ENCODE peak calls at places on chromosome 21, in nine cellular contexts. C is GM20000, A is GM12865, B is AG04450, O is GM23338, W is right atrium auricular region, V is mucosa of descending colon, Y is pancreas, H is lower leg skin. J is an unnamed sample.

GRCh38 chr21:25563399-25564116 is 43.7 kb downstream of the MRPL39 start:
- DNase-seq in C (peak), A (peak), B (no peak), O (no peak), W (no peak), V (no peak), Y (no peak), H (no peak), J (no peak)

GRCh38 chr21:26050857-26051256 is 119.7 kb downstream of the APP start:
- DNase-seq in C (no peak), A (no peak), B (no peak), O (peak), W (no peak), V (no peak), Y (no peak), H (no peak), J (no peak)

GRCh38 chr21:32578107-32578691 is 7.1 kb downstream of the TCP10L start:
- DNase-seq in C (no peak), A (no peak), B (no peak), O (peak), W (no peak), V (peak), Y (no peak), H (peak), J (no peak)

GRCh38 chr21:26918318-26919065 is 48.4 kb downstream of the ADAMTS5 start:
- DNase-seq in C (no peak), A (no peak), B (peak), O (no peak), W (no peak), V (no peak), Y (no peak), H (no peak), J (no peak)

GRCh38 chr21:15744926-15745325 is 15.1 kb downstream of the USP25 start:
- DNase-seq in C (no peak), A (no peak), B (no peak), O (peak), W (no peak), V (no peak), Y (no peak), H (no peak), J (no peak)

GRCh38 chr21:32237021-32237420 is 41.8 kb downstream of the MIS18A start:
- DNase-seq in C (no peak), A (no peak), B (no peak), O (no peak), W (no peak), V (no peak), Y (no peak), H (no peak), J (no peak)

GRCh38 chr21:32887026-32887425 is 115.5 kb upstream of the PAXBP1 start:
- DNase-seq in C (no peak), A (no peak), B (no peak), O (no peak), W (no peak), V (no peak), Y (no peak), H (no peak), J (no peak)

GRCh38 chr21:32137266-32137665 is 141.6 kb downstream of the MIS18A start:
- DNase-seq in C (no peak), A (peak), B (no peak), O (no peak), W (no peak), V (no peak), Y (no peak), H (no peak), J (no peak)

GRCh38 chr21:14759285-14759684 is 213.2 kb upstream of the SAMSN1 start:
- DNase-seq in C (no peak), A (no peak), B (no peak), O (no peak), W (no peak), V (no peak), Y (no peak), H (no peak), J (no peak)

GRCh38 chr21:14603202-14603601 is 57.1 kb upstream of the SAMSN1 start:
- DNase-seq in C (no peak), A (no peak), B (no peak), O (no peak), W (no peak), V (no peak), Y (no peak), H (no peak), J (no peak)

GRCh38 chr21:35400233-35400939 is 351.3 kb upstream of the RUNX1 start:
- DNase-seq in C (peak), A (peak), B (peak), O (peak), W (no peak), V (peak), Y (peak), H (no peak), J (peak)
- TF ChIP-seq CTCF in C (peak), A (peak), B (peak), O (peak), W (peak), V (no peak), Y (no peak), H (no peak), J (no peak)

GRCh38 chr21:42009831-42010506 is at the start of gene ZBTB21:
- DNase-seq in C (peak), A (peak), B (peak), O (peak), W (peak), V (peak), Y (peak), H (peak), J (peak)

GRCh38 chr21:42009018-42009830 is 936 bp downstream of the ZBTB21 start:
- DNase-seq in C (peak), A (peak), B (no peak), O (peak), W (no peak), V (peak), Y (peak), H (peak), J (peak)

GRCh38 chr21:42012763-42013329 is 2.7 kb upstream of the ZBTB21 start:
- DNase-seq in C (no peak), A (no peak), B (no peak), O (no peak), W (no peak), V (peak), Y (no peak), H (no peak), J (no peak)

GRCh38 chr21:42012344-42012743 is 2.2 kb upstream of the ZBTB21 start:
- DNase-seq in C (no peak), A (no peak), B (no peak), O (no peak), W (no peak), V (no peak), Y (no peak), H (no peak), J (no peak)

GRCh38 chr21:42010507-42011493 is 640 bp upstream of the ZBTB21 start:
- DNase-seq in C (peak), A (peak), B (no peak), O (peak), W (no peak), V (peak), Y (peak), H (no peak), J (no peak)
- TF ChIP-seq CTCF in C (no peak), A (no peak), B (no peak), O (no peak), W (peak), V (no peak), Y (no peak), H (no peak), J (no peak)

DNA sequence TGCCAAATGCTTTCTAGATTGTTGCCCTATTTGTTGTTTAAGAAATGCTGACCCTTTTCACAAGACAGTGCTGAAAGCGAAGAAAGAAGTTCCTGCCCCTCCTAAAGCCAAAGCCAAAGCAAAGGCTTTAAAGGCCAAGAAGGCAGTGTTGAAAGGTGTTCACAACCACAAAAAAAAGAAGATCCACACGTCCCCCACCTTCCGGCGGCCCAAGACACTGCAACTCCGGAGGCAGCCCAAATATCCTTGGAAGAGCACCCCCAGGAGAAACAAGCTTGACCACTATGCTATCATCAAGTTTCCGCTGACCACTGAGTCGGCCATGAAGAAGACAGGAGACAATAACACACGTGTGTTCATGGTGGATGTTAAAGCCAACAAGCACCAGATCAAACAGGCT is 55.7 kb downstream of the PSMG1 start:
- DNase-seq in C (no peak), A (no peak), B (no peak), O (peak), W (peak), V (no peak), Y (no peak), H (no peak), J (no peak)
- TF ChIP-seq CTCF in C (no peak), A (no peak), B (no peak), O (no peak), W (no peak), V (no peak), Y (no peak), H (no peak), J (no peak)

DNA sequence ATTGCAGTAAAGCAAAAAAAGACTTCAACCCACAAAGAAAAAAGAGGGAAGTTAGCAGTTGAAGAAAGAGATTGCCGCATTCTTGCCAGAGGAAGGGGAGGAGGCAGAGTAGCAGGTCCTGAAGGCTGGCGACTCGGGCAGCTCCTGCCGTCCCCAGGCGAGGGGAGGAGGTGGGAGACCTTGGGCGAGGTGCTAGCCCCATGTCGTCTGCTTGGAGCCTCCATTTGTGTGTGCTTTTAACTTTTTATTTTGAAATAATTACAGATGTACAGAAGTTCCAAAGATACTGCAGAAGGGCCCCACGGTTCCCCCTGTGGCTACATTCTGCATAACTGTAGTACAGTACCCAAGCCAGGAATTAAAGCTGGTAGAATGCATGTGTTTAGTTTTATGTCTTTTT is 6.8 kb downstream of the TRPM2 start:
- DNase-seq in C (no peak), A (no peak), B (no peak), O (no peak), W (no peak), V (no peak), Y (no peak), H (no peak), J (no peak)
- TF ChIP-seq CTCF in C (no peak), A (no peak), B (no peak), O (no peak), W (no peak), V (no peak), Y (no peak), H (no peak), J (no peak)

DNA sequence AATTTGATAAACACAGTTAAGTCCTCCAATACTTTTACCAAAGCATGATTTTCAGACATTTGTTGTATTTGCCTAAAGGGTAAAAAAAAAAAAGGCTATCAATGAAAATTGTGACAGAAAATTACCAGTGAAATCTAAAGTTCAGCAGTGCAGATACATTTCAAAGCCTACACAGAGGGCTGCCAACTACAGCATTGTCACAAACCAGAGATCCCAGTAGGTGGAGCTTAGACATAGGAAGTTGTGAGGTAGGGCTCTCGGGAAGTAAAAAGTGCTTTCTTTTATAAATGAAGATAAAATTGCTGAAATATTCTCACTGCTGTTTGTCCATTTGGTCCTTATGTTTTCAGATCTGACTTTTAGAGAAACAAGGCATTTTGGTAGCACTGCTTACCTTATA is 123.0 kb downstream of the DYRK1A start:
- DNase-seq in C (no peak), A (no peak), B (no peak), O (peak), W (no peak), V (no peak), Y (no peak), H (no peak), J (no peak)
- TF ChIP-seq CTCF in C (no peak), A (no peak), B (no peak), O (peak), W (peak), V (no peak), Y (no peak), H (no peak), J (no peak)

GRCh38 chr21:37208056-37208705 is 59.0 kb downstream of the VPS26C start:
- DNase-seq in C (peak), A (peak), B (no peak), O (no peak), W (peak), V (peak), Y (peak), H (peak), J (peak)

GRCh38 chr21:37210017-37210593 is 57.0 kb downstream of the VPS26C start:
- DNase-seq in C (no peak), A (no peak), B (no peak), O (no peak), W (peak), V (no peak), Y (no peak), H (no peak), J (no peak)

GRCh38 chr21:37206531-37206930 is 60.6 kb downstream of the VPS26C start:
- DNase-seq in C (no peak), A (peak), B (no peak), O (no peak), W (no peak), V (no peak), Y (no peak), H (no peak), J (no peak)

GRCh38 chr21:37208741-37209225 is 58.4 kb downstream of the VPS26C start:
- DNase-seq in C (peak), A (peak), B (no peak), O (no peak), W (no peak), V (no peak), Y (no peak), H (no peak), J (peak)

GRCh38 chr21:37207441-37208009 is 59.6 kb downstream of the VPS26C start:
- DNase-seq in C (peak), A (peak), B (no peak), O (no peak), W (no peak), V (no peak), Y (peak), H (no peak), J (peak)
- TF ChIP-seq CTCF in C (no peak), A (no peak), B (no peak), O (no peak), W (no peak), V (no peak), Y (no peak), H (no peak), J (no peak)

DNA sequence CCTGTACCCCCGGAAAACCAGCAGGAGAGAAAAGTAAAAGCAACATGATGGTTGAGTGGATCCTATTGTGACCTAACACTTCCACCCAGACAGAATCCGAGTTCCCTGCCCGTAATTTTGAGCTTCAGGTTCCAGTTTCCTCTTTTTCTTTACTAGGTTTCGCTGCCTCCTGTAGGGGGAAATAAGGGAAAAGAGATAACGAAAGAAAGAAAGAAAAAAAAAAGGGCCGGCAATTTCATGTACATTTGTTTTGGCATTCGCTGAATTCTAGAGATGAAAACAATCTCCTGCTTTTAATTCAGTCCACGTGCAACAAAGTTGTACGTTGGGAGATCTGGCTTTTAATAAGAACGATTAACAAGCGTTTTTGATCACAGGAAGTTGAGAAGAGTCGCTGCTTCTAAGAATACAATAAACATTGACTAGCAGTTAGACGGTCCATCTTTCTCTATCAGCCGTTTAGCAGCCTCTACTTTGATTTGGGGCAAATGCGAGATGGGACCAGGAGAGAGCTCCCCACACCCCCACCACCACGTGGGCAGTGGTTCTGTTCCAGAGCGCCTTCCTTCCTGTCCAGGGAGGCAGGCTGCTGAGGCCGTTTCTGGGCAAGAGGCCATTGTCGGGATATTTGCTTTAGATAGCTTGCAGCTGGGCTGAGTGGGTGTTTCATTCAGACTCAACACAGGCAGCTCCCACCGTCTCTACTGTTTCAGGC is 155.9 kb upstream of the RUNX1 start:
- DNase-seq in C (peak), A (no peak), B (peak), O (peak), W (peak), V (peak), Y (peak), H (peak), J (no peak)
- TF ChIP-seq CTCF in C (no peak), A (no peak), B (peak), O (peak), W (peak), V (no peak), Y (no peak), H (no peak), J (no peak)

DNA sequence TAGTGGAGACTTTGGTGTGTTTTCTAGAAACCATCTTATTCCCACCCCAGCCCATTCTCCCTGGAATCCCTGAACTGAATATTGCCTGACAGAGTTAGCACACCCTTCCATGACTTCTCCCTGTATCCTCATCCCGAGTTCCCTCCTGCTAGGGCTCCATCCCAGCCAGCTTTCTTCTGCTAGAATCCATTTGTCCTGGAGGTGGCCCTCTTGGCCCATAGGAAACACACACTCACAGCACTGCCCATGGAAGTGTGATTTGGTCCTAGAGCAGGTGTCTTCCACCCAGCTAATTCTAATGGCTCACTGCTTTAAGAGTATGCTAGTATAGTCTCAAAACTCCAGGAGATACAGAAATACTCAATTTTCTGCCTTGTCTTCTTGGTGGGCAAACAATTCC is 4.1 kb downstream of the KRTAP15-1 start:
- DNase-seq in C (no peak), A (no peak), B (no peak), O (peak), W (no peak), V (no peak), Y (no peak), H (no peak), J (no peak)
- TF ChIP-seq CTCF in C (no peak), A (no peak), B (no peak), O (peak), W (peak), V (no peak), Y (no peak), H (no peak), J (no peak)